ENCODE peak calls at places on chromosomes 5 and 9, in ten cellular contexts. T is right cardiac atrium; Z is Peyer's patch; W is EH; C is GM20000; P is activated effector memory CD4-positive, alpha-beta T cell treated with anti-CD3 and anti-CD28 coated beads, Interleukin-2, amount 50 U/mL, for 16 hours; E is AG09309; D is mesenteric fat pad; A is non-pigmented ciliary epithelial cell; H is Calu3. K is an unnamed sample.

GRCh38 chr5:111968459-111968858 is 211.5 kb upstream of the NREP start:
- DNase-seq in T (no peak), Z (no peak), W (peak), C (no peak), P (no peak), E (no peak), D (no peak), A (no peak), H (no peak), K (no peak)

GRCh38 chr9:72560086-72560485 is 38.7 kb downstream of the TMC1 start:
- DNase-seq in T (no peak), Z (no peak), W (no peak), C (no peak), P (no peak), E (no peak), D (no peak), A (no peak), H (no peak), K (no peak)

GRCh38 chr9:83178717-83179116 is 115.8 kb upstream of the RASEF start:
- DNase-seq in T (no peak), Z (no peak), W (no peak), C (no peak), P (no peak), E (no peak), D (no peak), A (no peak), H (no peak), K (no peak)

GRCh38 chr5:40273936-40274335 is 405.8 kb upstream of the PTGER4 start:
- DNase-seq in T (no peak), Z (no peak), W (peak), C (no peak), P (no peak), E (no peak), D (no peak), A (no peak), H (no peak), K (no peak)

GRCh38 chr9:35717132-35717870 is 14.7 kb downstream of the TLN1 start:
- DNase-seq in T (no peak), Z (no peak), W (no peak), C (no peak), P (no peak), E (no peak), D (peak), A (no peak), H (no peak), K (no peak)

GRCh38 chr5:75512383-75513074 is 838 bp downstream of the POLK start:
- DNase-seq in T (peak), Z (no peak), W (peak), C (no peak), P (no peak), E (no peak), D (no peak), A (no peak), H (no peak), K (no peak)

GRCh38 chr5:43073597-43074546 is 33.8 kb upstream of the ANXA2R start:
- DNase-seq in T (no peak), Z (peak), W (peak), C (peak), P (peak), E (no peak), D (no peak), A (no peak), H (peak), K (no peak)

GRCh38 chr9:98287383-98287782 is 31.9 kb upstream of the TBC1D2 start:
- DNase-seq in T (no peak), Z (no peak), W (no peak), C (no peak), P (no peak), E (no peak), D (peak), A (no peak), H (no peak), K (no peak)

GRCh38 chr5:171783051-171783450 is 2.6 kb upstream of the SMIM23 start:
- DNase-seq in T (no peak), Z (no peak), W (no peak), C (no peak), P (no peak), E (peak), D (no peak), A (peak), H (no peak), K (no peak)

GRCh38 chr5:77358566-77359205 is 133.4 kb downstream of the WDR41 start:
- DNase-seq in T (no peak), Z (no peak), W (peak), C (no peak), P (no peak), E (peak), D (no peak), A (peak), H (no peak), K (no peak)

GRCh38 chr9:105359899-105360298 is 87.9 kb upstream of the FSD1L start:
- DNase-seq in T (no peak), Z (no peak), W (peak), C (peak), P (no peak), E (peak), D (no peak), A (peak), H (no peak), K (no peak)

GRCh38 chr9:75200892-75201470 is 112.7 kb downstream of the OSTF1 start:
- DNase-seq in T (no peak), Z (no peak), W (peak), C (peak), P (no peak), E (no peak), D (no peak), A (no peak), H (peak), K (no peak)

GRCh38 chr5:27472000-27472763 is 433.8 kb upstream of the CDH9 start:
- DNase-seq in T (no peak), Z (no peak), W (peak), C (peak), P (no peak), E (peak), D (no peak), A (no peak), H (peak), K (no peak)

GRCh38 chr9:89387970-89388867 is 69.9 kb downstream of the SECISBP2 start:
- DNase-seq in T (peak), Z (peak), W (peak), C (no peak), P (no peak), E (peak), D (no peak), A (peak), H (no peak), K (no peak)

GRCh38 chr9:126453156-126453963 is 126.7 kb downstream of the MVB12B start:
- DNase-seq in T (no peak), Z (peak), W (no peak), C (no peak), P (no peak), E (no peak), D (peak), A (no peak), H (no peak), K (no peak)

GRCh38 chr9:18726546-18726945 is 252.6 kb downstream of the ADAMTSL1 start:
- DNase-seq in T (no peak), Z (no peak), W (peak), C (no peak), P (no peak), E (peak), D (no peak), A (no peak), H (no peak), K (no peak)

GRCh38 chr5:8058626-8059180 is 189.8 kb downstream of the MTRR start:
- DNase-seq in T (no peak), Z (no peak), W (no peak), C (no peak), P (no peak), E (no peak), D (no peak), A (no peak), H (no peak), K (no peak)

GRCh38 chr9:124353811-124354274 is 61.4 kb downstream of the PSMB7 start:
- DNase-seq in T (no peak), Z (no peak), W (peak), C (no peak), P (no peak), E (peak), D (peak), A (no peak), H (no peak), K (no peak)

GRCh38 chr9:132074736-132075135 is 4.9 kb downstream of the MED27 start:
- DNase-seq in T (peak), Z (no peak), W (peak), C (no peak), P (no peak), E (no peak), D (no peak), A (no peak), H (no peak), K (no peak)

GRCh38 chr5:78046006-78046405 is 248.5 kb downstream of the AP3B1 start:
- DNase-seq in T (no peak), Z (no peak), W (no peak), C (no peak), P (no peak), E (no peak), D (no peak), A (no peak), H (no peak), K (no peak)